ENCODE peak calls at places on chromosomes 1 and 21, in six cellular contexts. One of them, this sample, is unnamed.

GRCh38 chr1:245169391-245169790 is 14.6 kb downstream of the KIF26B start:
- DNase-seq in neuronal stem cell: no peak
- DNase-seq in IMR-90: no peak
- DNase-seq in H9: no peak
- DNase-seq in H1: no peak
- DNase-seq in mesendoderm: no peak
- DNase-seq in this sample: no peak

GRCh38 chr21:32894321-32894720 is 122.8 kb upstream of the PAXBP1 start:
- DNase-seq in neuronal stem cell: no peak
- DNase-seq in IMR-90: no peak
- DNase-seq in H9: no peak
- DNase-seq in H1: no peak
- DNase-seq in mesendoderm: no peak
- DNase-seq in this sample: no peak

GRCh38 chr1:226479432-226479831 is 69.1 kb upstream of the STUM start:
- DNase-seq in neuronal stem cell: no peak
- DNase-seq in IMR-90: no peak
- DNase-seq in H9: no peak
- DNase-seq in H1: no peak
- DNase-seq in mesendoderm: no peak
- DNase-seq in this sample: no peak

GRCh38 chr1:208093754-208094719 is 150.1 kb downstream of the PLXNA2 start:
- DNase-seq in neuronal stem cell: peak
- DNase-seq in IMR-90: peak
- DNase-seq in H9: peak
- DNase-seq in H1: peak
- DNase-seq in mesendoderm: peak
- DNase-seq in this sample: peak

GRCh38 chr21:33949516-33950424 is 34.2 kb upstream of the ATP5PO start:
- DNase-seq in neuronal stem cell: no peak
- DNase-seq in IMR-90: no peak
- DNase-seq in H9: no peak
- DNase-seq in H1: no peak
- DNase-seq in mesendoderm: no peak
- DNase-seq in this sample: no peak

GRCh38 chr1:151612506-151613274 is 840 bp downstream of the SNX27 start:
- DNase-seq in neuronal stem cell: no peak
- DNase-seq in IMR-90: no peak
- DNase-seq in H9: peak
- DNase-seq in H1: no peak
- DNase-seq in mesendoderm: peak
- DNase-seq in this sample: no peak

GRCh38 chr1:245888809-245889208 is 618.3 kb downstream of the SMYD3 start:
- DNase-seq in neuronal stem cell: peak
- DNase-seq in IMR-90: peak
- DNase-seq in H9: no peak
- DNase-seq in H1: peak
- DNase-seq in mesendoderm: peak
- DNase-seq in this sample: no peak

GRCh38 chr1:211648336-211648735 is 27.1 kb downstream of the NEK2 start:
- DNase-seq in neuronal stem cell: no peak
- DNase-seq in IMR-90: peak
- DNase-seq in H9: no peak
- DNase-seq in H1: no peak
- DNase-seq in mesendoderm: peak
- DNase-seq in this sample: peak

GRCh38 chr1:6688001-6688400 is 13.6 kb downstream of the DNAJC11 start:
- DNase-seq in neuronal stem cell: no peak
- DNase-seq in IMR-90: peak
- DNase-seq in H9: no peak
- DNase-seq in H1: no peak
- DNase-seq in mesendoderm: no peak
- DNase-seq in this sample: no peak

GRCh38 chr1:58152709-58153108 is 393.8 kb downstream of the OMA1 start:
- DNase-seq in neuronal stem cell: no peak
- DNase-seq in IMR-90: no peak
- DNase-seq in H9: no peak
- DNase-seq in H1: no peak
- DNase-seq in mesendoderm: no peak
- DNase-seq in this sample: no peak

GRCh38 chr1:1759456-1760344 is 18.6 kb downstream of the NADK start:
- DNase-seq in neuronal stem cell: no peak
- DNase-seq in IMR-90: no peak
- DNase-seq in H9: no peak
- DNase-seq in H1: no peak
- DNase-seq in mesendoderm: no peak
- DNase-seq in this sample: no peak

GRCh38 chr1:112219267-112219666 is 176.7 kb upstream of the CTTNBP2NL start:
- DNase-seq in neuronal stem cell: no peak
- DNase-seq in IMR-90: no peak
- DNase-seq in H9: no peak
- DNase-seq in H1: no peak
- DNase-seq in mesendoderm: peak
- DNase-seq in this sample: no peak

GRCh38 chr1:15410884-15411245 is 1.2 kb downstream of the EFHD2 start:
- DNase-seq in neuronal stem cell: no peak
- DNase-seq in IMR-90: no peak
- DNase-seq in H9: no peak
- DNase-seq in H1: no peak
- DNase-seq in mesendoderm: no peak
- DNase-seq in this sample: no peak

GRCh38 chr1:15409400-15410222 is at the start of gene EFHD2:
- DNase-seq in neuronal stem cell: peak
- DNase-seq in IMR-90: peak
- DNase-seq in H9: peak
- DNase-seq in H1: no peak
- DNase-seq in mesendoderm: peak
- DNase-seq in this sample: peak

GRCh38 chr1:15411593-15412487 is 2.2 kb downstream of the EFHD2 start:
- DNase-seq in neuronal stem cell: no peak
- DNase-seq in IMR-90: peak
- DNase-seq in H9: no peak
- DNase-seq in H1: no peak
- DNase-seq in mesendoderm: peak
- DNase-seq in this sample: peak

GRCh38 chr1:15408890-15409399 is 743 bp upstream of the EFHD2 start:
- DNase-seq in neuronal stem cell: no peak
- DNase-seq in IMR-90: no peak
- DNase-seq in H9: no peak
- DNase-seq in H1: no peak
- DNase-seq in mesendoderm: peak
- DNase-seq in this sample: no peak

DNA sequence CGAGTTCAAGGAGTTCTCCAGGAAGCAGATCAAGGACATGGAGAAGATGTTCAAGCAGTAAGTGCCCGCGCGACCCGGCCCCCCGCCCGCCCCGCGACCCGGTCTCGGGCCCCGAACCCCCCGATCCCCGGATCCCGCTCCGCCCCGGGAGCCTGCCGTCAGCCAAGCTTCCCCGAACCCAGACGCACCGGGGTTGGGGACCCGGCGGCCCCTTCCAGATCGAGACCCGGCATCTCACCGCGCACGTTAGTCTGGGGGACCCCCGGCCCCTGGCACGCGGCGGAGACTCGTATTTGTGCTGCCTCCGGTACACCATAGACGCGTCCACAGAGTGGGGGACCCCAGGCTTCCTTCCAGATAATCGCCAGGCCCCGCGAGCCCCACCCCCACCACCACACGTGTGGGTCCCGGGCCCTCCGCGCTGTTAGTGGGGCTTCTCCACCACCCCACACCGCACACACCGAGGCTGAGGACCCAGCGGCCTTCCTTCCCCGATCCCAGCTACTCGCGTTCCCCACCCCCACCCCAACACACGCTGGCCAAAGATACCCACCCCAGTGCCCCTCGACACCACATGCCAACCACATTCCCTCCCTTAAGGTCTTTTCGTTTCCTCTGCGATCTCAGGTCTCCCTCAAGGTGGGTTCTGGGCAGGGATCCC is 665 bp downstream of the EFHD2 start:
- DNase-seq in neuronal stem cell: no peak
- DNase-seq in IMR-90: no peak
- DNase-seq in H9: no peak
- DNase-seq in H1: no peak
- DNase-seq in mesendoderm: no peak
- DNase-seq in this sample: no peak
- H2BK120ac ChIP-seq in neuronal stem cell: no peak
- H2BK120ac ChIP-seq in IMR-90: no peak
- H2BK120ac ChIP-seq in H9: no peak
- H2BK120ac ChIP-seq in H1: no peak
- H2BK120ac ChIP-seq in mesendoderm: no peak
- H2BK120ac ChIP-seq in this sample: no peak

GRCh38 chr1:205318231-205318991 is 3.1 kb downstream of the NUAK2 start:
- DNase-seq in neuronal stem cell: no peak
- DNase-seq in IMR-90: no peak
- DNase-seq in H9: no peak
- DNase-seq in H1: no peak
- DNase-seq in mesendoderm: peak
- DNase-seq in this sample: no peak
- H4K8ac ChIP-seq in neuronal stem cell: no peak
- H4K8ac ChIP-seq in IMR-90: peak
- H4K8ac ChIP-seq in H9: no peak
- H4K8ac ChIP-seq in H1: no peak
- H4K8ac ChIP-seq in mesendoderm: no peak
- H4K8ac ChIP-seq in this sample: no peak

GRCh38 chr1:234969630-234970370 is 158.8 kb downstream of the TOMM20 start:
- DNase-seq in neuronal stem cell: no peak
- DNase-seq in IMR-90: peak
- DNase-seq in H9: peak
- DNase-seq in H1: no peak
- DNase-seq in mesendoderm: peak
- DNase-seq in this sample: peak
- H2BK120ac ChIP-seq in neuronal stem cell: peak
- H2BK120ac ChIP-seq in IMR-90: peak
- H2BK120ac ChIP-seq in H9: peak
- H2BK120ac ChIP-seq in H1: peak
- H2BK120ac ChIP-seq in mesendoderm: peak
- H2BK120ac ChIP-seq in this sample: no peak

DNA sequence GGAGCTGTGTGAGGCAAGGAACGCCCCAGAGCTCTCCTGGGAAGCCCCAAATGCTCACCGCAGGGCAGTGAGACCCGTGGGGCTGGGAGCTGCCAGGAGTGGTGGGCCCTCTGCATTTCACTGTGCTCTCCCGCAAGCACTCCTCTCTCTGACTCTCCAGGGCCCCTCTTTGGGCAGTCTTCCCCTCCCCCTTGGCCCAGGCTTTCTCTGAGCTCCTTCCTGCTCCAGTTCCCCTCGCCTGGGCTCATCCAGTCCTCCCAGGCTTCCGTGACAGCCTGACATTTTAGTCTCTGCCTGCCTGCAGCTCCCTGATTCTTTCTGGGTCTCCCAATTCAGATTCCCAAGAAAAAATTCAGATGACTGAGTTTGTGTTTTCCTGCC is 2.2 kb upstream of the CA6 start:
- DNase-seq in neuronal stem cell: no peak
- DNase-seq in IMR-90: no peak
- DNase-seq in H9: peak
- DNase-seq in H1: no peak
- DNase-seq in mesendoderm: peak
- DNase-seq in this sample: no peak
- H4K8ac ChIP-seq in neuronal stem cell: no peak
- H4K8ac ChIP-seq in IMR-90: no peak
- H4K8ac ChIP-seq in H9: no peak
- H4K8ac ChIP-seq in H1: peak
- H4K8ac ChIP-seq in mesendoderm: no peak
- H4K8ac ChIP-seq in this sample: no peak

GRCh38 chr1:224435999-224436398 is 1.4 kb upstream of the WDR26 start:
- DNase-seq in neuronal stem cell: no peak
- DNase-seq in IMR-90: no peak
- DNase-seq in H9: no peak
- DNase-seq in H1: no peak
- DNase-seq in mesendoderm: no peak
- DNase-seq in this sample: no peak

GRCh38 chr1:224433671-224434446 is 738 bp downstream of the WDR26 start:
- DNase-seq in neuronal stem cell: peak
- DNase-seq in IMR-90: no peak
- DNase-seq in H9: peak
- DNase-seq in H1: no peak
- DNase-seq in mesendoderm: peak
- DNase-seq in this sample: peak

GRCh38 chr1:224433041-224433670 is 1.4 kb downstream of the WDR26 start:
- DNase-seq in neuronal stem cell: peak
- DNase-seq in IMR-90: no peak
- DNase-seq in H9: no peak
- DNase-seq in H1: no peak
- DNase-seq in mesendoderm: peak
- DNase-seq in this sample: no peak

GRCh38 chr1:224434447-224435317 is at the start of gene WDR26:
- DNase-seq in neuronal stem cell: peak
- DNase-seq in IMR-90: peak
- DNase-seq in H9: peak
- DNase-seq in H1: no peak
- DNase-seq in mesendoderm: peak
- DNase-seq in this sample: peak

GRCh38 chr1:224435318-224435763 is 744 bp upstream of the WDR26 start:
- DNase-seq in neuronal stem cell: no peak
- DNase-seq in IMR-90: peak
- DNase-seq in H9: peak
- DNase-seq in H1: no peak
- DNase-seq in mesendoderm: peak
- DNase-seq in this sample: peak
- H2BK120ac ChIP-seq in neuronal stem cell: no peak
- H2BK120ac ChIP-seq in IMR-90: peak
- H2BK120ac ChIP-seq in H9: no peak
- H2BK120ac ChIP-seq in H1: no peak
- H2BK120ac ChIP-seq in mesendoderm: no peak
- H2BK120ac ChIP-seq in this sample: peak

DNA sequence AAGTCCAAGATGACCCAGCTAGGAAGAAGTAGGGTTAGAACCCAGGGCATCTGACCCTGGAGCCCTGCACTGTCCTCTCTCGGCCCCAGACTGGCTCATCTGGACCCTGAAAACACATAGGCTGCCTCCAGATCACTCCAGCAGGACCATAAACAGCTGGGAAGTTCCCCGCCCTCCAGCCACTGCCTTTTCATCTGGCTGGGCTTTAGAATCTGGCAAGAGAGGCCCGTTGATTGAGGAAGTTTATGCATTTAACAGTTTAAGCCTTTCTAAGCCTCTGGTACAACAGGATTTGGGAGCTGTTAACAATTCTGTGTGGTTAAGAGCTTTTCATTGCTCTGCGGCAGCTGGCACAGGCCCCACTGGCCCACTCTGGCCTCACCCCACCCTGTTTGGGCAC is 84.1 kb downstream of the EPHB2 start:
- DNase-seq in neuronal stem cell: no peak
- DNase-seq in IMR-90: peak
- DNase-seq in H9: no peak
- DNase-seq in H1: no peak
- DNase-seq in mesendoderm: no peak
- DNase-seq in this sample: no peak
- H4K8ac ChIP-seq in neuronal stem cell: no peak
- H4K8ac ChIP-seq in IMR-90: no peak
- H4K8ac ChIP-seq in H9: no peak
- H4K8ac ChIP-seq in H1: no peak
- H4K8ac ChIP-seq in mesendoderm: no peak
- H4K8ac ChIP-seq in this sample: no peak

This sample was measured in trophoblast cell.